ENCODE peak calls at places on chromosomes 1 and 21, in four cellular contexts. One of them, this sample, is unnamed.

GRCh38 chr1:17305576-17306095 is 2.4 kb upstream of the PADI4 start:
- DNase-seq in AG09319: no peak
- DNase-seq in HFFc6: no peak
- DNase-seq in NB4: no peak
- DNase-seq in this sample: no peak

GRCh38 chr21:42214921-42215320 is 4.0 kb upstream of the ABCG1 start:
- DNase-seq in AG09319: no peak
- DNase-seq in HFFc6: no peak
- DNase-seq in NB4: no peak
- DNase-seq in this sample: no peak

GRCh38 chr1:29523531-29523930 is 287.2 kb downstream of the PTPRU start:
- DNase-seq in AG09319: no peak
- DNase-seq in HFFc6: no peak
- DNase-seq in NB4: no peak
- DNase-seq in this sample: no peak

GRCh38 chr1:211527006-211527405 is 35.0 kb upstream of the RD3 start:
- DNase-seq in AG09319: no peak
- DNase-seq in HFFc6: no peak
- DNase-seq in NB4: no peak
- DNase-seq in this sample: no peak

GRCh38 chr1:93735722-93736121 is 54.1 kb upstream of the BCAR3 start:
- DNase-seq in AG09319: peak
- DNase-seq in HFFc6: peak
- DNase-seq in NB4: no peak
- DNase-seq in this sample: no peak

GRCh38 chr1:27101696-27102095 is 53.2 kb downstream of the SLC9A1 start:
- DNase-seq in AG09319: no peak
- DNase-seq in HFFc6: no peak
- DNase-seq in NB4: no peak
- DNase-seq in this sample: peak

GRCh38 chr1:74193908-74194307 is 4.1 kb downstream of the LRRIQ3 start:
- DNase-seq in AG09319: no peak
- DNase-seq in HFFc6: peak
- DNase-seq in NB4: no peak
- DNase-seq in this sample: no peak

GRCh38 chr1:98388431-98388830 is 273.1 kb upstream of the SNX7 start:
- DNase-seq in AG09319: no peak
- DNase-seq in HFFc6: peak
- DNase-seq in NB4: peak
- DNase-seq in this sample: no peak

GRCh38 chr1:9751971-9752370 is 71.8 kb downstream of the CLSTN1 start:
- DNase-seq in AG09319: no peak
- DNase-seq in HFFc6: no peak
- DNase-seq in NB4: no peak
- DNase-seq in this sample: no peak

GRCh38 chr1:61157420-61157987 is 75.1 kb downstream of the NFIA start:
- DNase-seq in AG09319: peak
- DNase-seq in HFFc6: peak
- DNase-seq in NB4: peak
- DNase-seq in this sample: no peak

GRCh38 chr21:38997756-38998155 is 185.5 kb downstream of the PSMG1 start:
- DNase-seq in AG09319: no peak
- DNase-seq in HFFc6: no peak
- DNase-seq in NB4: no peak
- DNase-seq in this sample: no peak

GRCh38 chr1:87888456-87888855 is 559.8 kb downstream of the LMO4 start:
- DNase-seq in AG09319: no peak
- DNase-seq in HFFc6: peak
- DNase-seq in NB4: no peak
- DNase-seq in this sample: no peak

GRCh38 chr21:38277501-38278111 is 20.8 kb downstream of the KCNJ15 start:
- DNase-seq in AG09319: peak
- DNase-seq in HFFc6: peak
- DNase-seq in NB4: peak
- DNase-seq in this sample: no peak

GRCh38 chr1:203873094-203873493 is 11.7 kb downstream of the SNRPE start:
- DNase-seq in AG09319: no peak
- DNase-seq in HFFc6: no peak
- DNase-seq in NB4: no peak
- DNase-seq in this sample: no peak

GRCh38 chr1:157390646-157391045 is 161.7 kb downstream of the FCRL5 start:
- DNase-seq in AG09319: peak
- DNase-seq in HFFc6: peak
- DNase-seq in NB4: no peak
- DNase-seq in this sample: no peak

GRCh38 chr1:34149501-34149900 is 15.5 kb downstream of the CSMD2 start:
- DNase-seq in AG09319: no peak
- DNase-seq in HFFc6: no peak
- DNase-seq in NB4: no peak
- DNase-seq in this sample: no peak

GRCh38 chr1:11990303-11991032 is 10.2 kb downstream of the MFN2 start:
- DNase-seq in AG09319: no peak
- DNase-seq in HFFc6: no peak
- DNase-seq in NB4: no peak
- DNase-seq in this sample: no peak

GRCh38 chr1:209416009-209416408 is 167.5 kb upstream of the CAMK1G start:
- DNase-seq in AG09319: no peak
- DNase-seq in HFFc6: peak
- DNase-seq in NB4: no peak
- DNase-seq in this sample: no peak

GRCh38 chr1:207626972-207627337 is 18.0 kb upstream of the CR1L start:
- DNase-seq in AG09319: no peak
- DNase-seq in HFFc6: no peak
- DNase-seq in NB4: no peak
- DNase-seq in this sample: no peak

GRCh38 chr1:152786077-152786476 is at the start of gene LCE1E:
- DNase-seq in AG09319: no peak
- DNase-seq in HFFc6: no peak
- DNase-seq in NB4: no peak
- DNase-seq in this sample: no peak

GRCh38 chr1:159214149-159214760 is 9.6 kb downstream of the ACKR1 start:
- DNase-seq in AG09319: no peak
- DNase-seq in HFFc6: peak
- DNase-seq in NB4: peak
- DNase-seq in this sample: peak

GRCh38 chr1:117802546-117803257 is 126.7 kb downstream of the GDAP2 start:
- DNase-seq in AG09319: no peak
- DNase-seq in HFFc6: no peak
- DNase-seq in NB4: no peak
- DNase-seq in this sample: no peak

GRCh38 chr1:169108897-169109560 is 2.5 kb downstream of the ATP1B1 start:
- DNase-seq in AG09319: no peak
- DNase-seq in HFFc6: peak
- DNase-seq in NB4: peak
- DNase-seq in this sample: no peak
- TF ChIP-seq CTCF in AG09319: no peak
- TF ChIP-seq CTCF in HFFc6: peak
- TF ChIP-seq CTCF in NB4: peak
- TF ChIP-seq CTCF in this sample: no peak

DNA sequence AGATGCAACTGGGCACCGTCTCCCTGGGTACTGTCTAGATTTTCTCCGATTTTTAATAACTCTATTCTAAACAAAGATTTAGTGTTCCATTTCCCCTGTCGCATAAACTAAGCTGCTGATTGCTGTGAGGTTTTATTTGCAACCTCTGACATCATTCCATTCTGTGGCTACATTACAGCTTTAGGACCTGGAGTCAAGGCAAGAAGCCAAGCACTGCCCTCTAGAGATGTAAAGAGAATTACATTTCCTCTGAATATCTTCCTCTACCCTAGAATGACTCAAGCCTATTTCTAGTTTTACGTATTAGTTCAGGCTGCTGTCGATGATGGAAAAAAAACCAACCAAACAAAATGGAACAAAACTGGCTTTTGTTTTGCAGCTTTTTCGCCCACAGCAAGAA is 130.2 kb upstream of the MAP1LC3C start:
- DNase-seq in AG09319: no peak
- DNase-seq in HFFc6: no peak
- DNase-seq in NB4: peak
- DNase-seq in this sample: no peak
- TF ChIP-seq CTCF in AG09319: no peak
- TF ChIP-seq CTCF in HFFc6: no peak
- TF ChIP-seq CTCF in NB4: peak
- TF ChIP-seq CTCF in this sample: peak

GRCh38 chr21:31509108-31510017 is 150.1 kb upstream of the SOD1 start:
- DNase-seq in AG09319: no peak
- DNase-seq in HFFc6: no peak
- DNase-seq in NB4: peak
- DNase-seq in this sample: no peak
- TF ChIP-seq CTCF in AG09319: no peak
- TF ChIP-seq CTCF in HFFc6: no peak
- TF ChIP-seq CTCF in NB4: peak
- TF ChIP-seq CTCF in this sample: no peak

GRCh38 chr1:244865028-244865371 is 657 bp upstream of the HNRNPU start:
- DNase-seq in AG09319: no peak
- DNase-seq in HFFc6: no peak
- DNase-seq in NB4: peak
- DNase-seq in this sample: peak

GRCh38 chr1:244863491-244864252 is 671 bp downstream of the HNRNPU start:
- DNase-seq in AG09319: no peak
- DNase-seq in HFFc6: no peak
- DNase-seq in NB4: no peak
- DNase-seq in this sample: peak

GRCh38 chr1:244862699-244863490 is 1.4 kb downstream of the HNRNPU start:
- DNase-seq in AG09319: peak
- DNase-seq in HFFc6: peak
- DNase-seq in NB4: peak
- DNase-seq in this sample: peak

GRCh38 chr1:244865820-244866219 is 1.5 kb upstream of the HNRNPU start:
- DNase-seq in AG09319: no peak
- DNase-seq in HFFc6: no peak
- DNase-seq in NB4: no peak
- DNase-seq in this sample: no peak

GRCh38 chr1:244864253-244865027 is at the start of gene HNRNPU:
- DNase-seq in AG09319: peak
- DNase-seq in HFFc6: peak
- DNase-seq in NB4: peak
- DNase-seq in this sample: peak
- TF ChIP-seq CTCF in AG09319: peak
- TF ChIP-seq CTCF in HFFc6: peak
- TF ChIP-seq CTCF in NB4: no peak
- TF ChIP-seq CTCF in this sample: peak